ENCODE peak calls at places on chromosome 1, in eight cellular contexts. W is HCT116, I is endothelial cell of umbilical vein, U is H9, R is IMR-90, O is neuronal stem cell, M is kidney, F is Karpas-422. D is an unnamed sample.

GRCh38 chr1:52057876-52058275 is 1.8 kb downstream of the BTF3L4 start:
- DNase-seq in W (no peak), I (no peak), U (no peak), R (no peak), O (no peak), M (no peak), F (no peak), D (peak)

GRCh38 chr1:235018161-235018560 is 110.5 kb downstream of the TOMM20 start:
- DNase-seq in W (peak), I (no peak), U (no peak), R (peak), O (no peak), M (no peak), F (no peak), D (peak)

GRCh38 chr1:9721606-9722377 is 70.3 kb downstream of the PIK3CD start:
- DNase-seq in W (no peak), I (peak), U (peak), R (no peak), O (peak), M (peak), F (peak), D (peak)

GRCh38 chr1:59452026-59452425 is 155.1 kb downstream of the FGGY start:
- DNase-seq in W (no peak), I (no peak), U (no peak), R (no peak), O (no peak), M (no peak), F (no peak), D (no peak)

GRCh38 chr1:182281541-182281940 is 110.0 kb downstream of the GLUL start:
- DNase-seq in W (no peak), I (no peak), U (no peak), R (no peak), O (no peak), M (no peak), F (no peak), D (no peak)

GRCh38 chr1:21524686-21525339 is 15.6 kb downstream of the ALPL start:
- DNase-seq in W (no peak), I (no peak), U (no peak), R (no peak), O (no peak), M (peak), F (peak), D (no peak)

GRCh38 chr1:59978026-59978425 is 51.5 kb upstream of the CYP2J2 start:
- DNase-seq in W (no peak), I (no peak), U (no peak), R (no peak), O (no peak), M (no peak), F (no peak), D (peak)

GRCh38 chr1:201736707-201737320 is 92.1 kb upstream of the IPO9 start:
- DNase-seq in W (no peak), I (no peak), U (no peak), R (no peak), O (no peak), M (no peak), F (no peak), D (no peak)

GRCh38 chr1:32307313-32307712 is 15.4 kb downstream of the HDAC1 start:
- DNase-seq in W (no peak), I (no peak), U (no peak), R (peak), O (no peak), M (no peak), F (no peak), D (peak)

GRCh38 chr1:115237507-115237906 is 100.5 kb downstream of the NGF start:
- DNase-seq in W (no peak), I (no peak), U (no peak), R (peak), O (no peak), M (no peak), F (no peak), D (no peak)

GRCh38 chr1:234398849-234399381 is 25.7 kb downstream of the COA6 start:
- DNase-seq in W (no peak), I (no peak), U (no peak), R (peak), O (no peak), M (no peak), F (peak), D (no peak)

GRCh38 chr1:91487469-91487868 is 13.2 kb upstream of the CDC7 start:
- DNase-seq in W (no peak), I (no peak), U (no peak), R (no peak), O (no peak), M (no peak), F (no peak), D (no peak)

GRCh38 chr1:117754061-117754969 is 148.5 kb downstream of the TENT5C start:
- DNase-seq in W (peak), I (peak), U (peak), R (peak), O (peak), M (no peak), F (peak), D (peak)

GRCh38 chr1:41758904-41759548 is 159.7 kb downstream of the HIVEP3 start:
- DNase-seq in W (no peak), I (peak), U (no peak), R (peak), O (no peak), M (no peak), F (no peak), D (peak)

GRCh38 chr1:108661030-108661609 is at the start of gene HENMT1:
- DNase-seq in W (no peak), I (peak), U (peak), R (peak), O (peak), M (peak), F (peak), D (peak)

GRCh38 chr1:94433866-94434265 is 15.7 kb downstream of the ABCD3 start:
- DNase-seq in W (no peak), I (no peak), U (no peak), R (peak), O (no peak), M (no peak), F (no peak), D (no peak)

GRCh38 chr1:164638506-164639202 is 79.7 kb downstream of the PBX1 start:
- DNase-seq in W (no peak), I (no peak), U (no peak), R (no peak), O (no peak), M (no peak), F (no peak), D (no peak)

GRCh38 chr1:219550171-219550570 is 62.7 kb downstream of the ZC3H11B start:
- DNase-seq in W (no peak), I (no peak), U (no peak), R (no peak), O (no peak), M (no peak), F (no peak), D (no peak)

GRCh38 chr1:58352476-58353092 is 193.9 kb downstream of the OMA1 start:
- DNase-seq in W (no peak), I (no peak), U (no peak), R (no peak), O (no peak), M (no peak), F (no peak), D (no peak)

GRCh38 chr1:110067957-110068645 is 2.4 kb downstream of the ALX3 start:
- DNase-seq in W (no peak), I (peak), U (peak), R (no peak), O (no peak), M (no peak), F (no peak), D (peak)

DNA sequence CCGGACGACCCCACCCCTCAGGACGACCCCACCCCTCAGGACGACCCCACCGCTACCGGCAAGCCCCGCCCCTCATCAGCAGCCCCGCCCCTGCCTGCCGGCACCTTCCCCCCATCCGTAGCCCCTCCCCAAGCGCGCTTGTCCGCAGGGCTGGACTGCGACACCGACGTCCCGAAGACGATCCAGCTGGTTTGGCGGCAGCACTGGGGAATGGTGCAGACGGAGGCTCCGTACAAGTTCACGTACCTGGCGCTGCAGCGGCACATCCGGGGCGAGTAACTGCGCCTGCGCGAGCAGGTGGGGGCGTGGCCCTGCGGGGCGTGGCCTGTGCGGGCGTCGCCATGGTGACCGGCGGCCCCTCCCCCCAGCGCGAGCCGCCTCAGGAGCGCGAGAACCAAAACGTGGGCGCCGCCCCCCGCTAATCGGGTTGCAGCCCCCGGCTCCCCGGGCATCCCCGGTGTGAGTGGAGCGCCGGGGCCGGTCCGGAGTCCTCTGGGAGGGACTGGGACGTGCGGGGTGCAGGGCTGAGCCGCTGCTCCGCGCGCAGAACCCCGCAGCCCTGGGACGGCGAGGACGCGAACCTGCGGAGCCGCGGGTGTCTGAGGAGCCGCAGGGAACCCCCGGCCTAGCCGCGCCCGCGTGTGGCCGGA is 4.9 kb downstream of the RNF223 start:
- DNase-seq in W (peak), I (peak), U (peak), R (peak), O (peak), M (peak), F (no peak), D (peak)
- H3K9ac ChIP-seq in W (peak), I (no peak), U (peak), R (peak), O (peak), M (no peak), F (no peak), D (no peak)

GRCh38 chr1:26290061-26290415 is 10.2 kb downstream of the SH3BGRL3 start:
- DNase-seq in W (no peak), I (no peak), U (no peak), R (no peak), O (no peak), M (no peak), F (no peak), D (no peak)

GRCh38 chr1:26290416-26291261 is 10.8 kb downstream of the SH3BGRL3 start:
- DNase-seq in W (no peak), I (no peak), U (no peak), R (no peak), O (no peak), M (peak), F (peak), D (no peak)

GRCh38 chr1:26288311-26288941 is 8.5 kb downstream of the SH3BGRL3 start:
- DNase-seq in W (no peak), I (no peak), U (no peak), R (peak), O (no peak), M (peak), F (peak), D (no peak)

GRCh38 chr1:26291433-26291832 is 11.5 kb downstream of the SH3BGRL3 start:
- DNase-seq in W (no peak), I (no peak), U (no peak), R (no peak), O (no peak), M (peak), F (peak), D (no peak)

DNA sequence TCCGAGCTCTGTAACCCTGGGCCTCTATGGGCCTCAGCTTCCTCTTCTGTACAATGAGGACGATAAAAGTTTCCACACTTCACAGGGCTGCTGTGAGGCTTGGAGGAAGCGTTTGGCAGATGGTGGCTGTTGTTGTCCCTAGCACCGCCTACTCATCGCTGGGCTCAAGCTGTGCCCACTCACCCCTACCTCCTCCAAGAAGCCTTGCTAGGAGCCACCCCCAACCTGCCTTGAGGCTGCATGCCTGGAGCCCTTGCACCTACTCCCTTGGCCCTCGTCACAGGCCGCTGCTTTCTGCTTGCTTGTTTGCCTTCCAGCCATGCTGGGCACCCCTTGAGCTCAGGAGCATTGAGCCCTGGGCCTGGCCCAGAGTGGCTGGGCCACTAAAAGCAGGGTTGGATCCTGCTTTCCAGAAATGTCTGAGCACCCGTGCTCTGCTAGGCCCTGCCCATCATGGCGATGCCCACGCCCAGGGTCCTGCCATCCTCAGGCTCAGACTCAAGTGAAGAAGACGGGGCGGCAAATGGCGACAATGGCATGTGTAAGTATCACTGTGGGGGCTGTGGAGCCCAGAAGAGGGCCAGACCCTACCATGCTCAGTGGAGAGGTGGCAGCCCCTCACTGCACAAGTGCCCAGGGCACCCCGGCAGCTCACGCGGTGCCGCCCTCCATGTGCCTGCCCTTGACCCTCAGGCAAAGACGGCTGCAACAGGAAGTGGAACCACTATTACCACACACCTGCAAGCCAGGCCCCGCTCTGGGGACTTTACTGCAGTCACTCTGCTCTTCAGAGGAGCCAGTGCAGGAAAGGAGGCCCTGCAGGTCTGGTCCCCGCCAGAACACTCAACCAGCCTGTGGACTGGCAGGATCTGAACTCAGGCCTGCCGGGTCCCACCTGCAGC is 9.5 kb downstream of the SH3BGRL3 start:
- DNase-seq in W (no peak), I (no peak), U (no peak), R (no peak), O (no peak), M (peak), F (peak), D (no peak)
- H3K9ac ChIP-seq in W (no peak), I (no peak), U (no peak), R (no peak), O (peak), M (no peak), F (peak), D (no peak)

GRCh38 chr1:171431994-171432393 is 53.3 kb upstream of the PRRC2C start:
- DNase-seq in W (no peak), I (no peak), U (no peak), R (no peak), O (no peak), M (no peak), F (no peak), D (no peak)
- H3K9ac ChIP-seq in W (no peak), I (no peak), U (no peak), R (no peak), O (no peak), M (no peak), F (no peak), D (no peak)

DNA sequence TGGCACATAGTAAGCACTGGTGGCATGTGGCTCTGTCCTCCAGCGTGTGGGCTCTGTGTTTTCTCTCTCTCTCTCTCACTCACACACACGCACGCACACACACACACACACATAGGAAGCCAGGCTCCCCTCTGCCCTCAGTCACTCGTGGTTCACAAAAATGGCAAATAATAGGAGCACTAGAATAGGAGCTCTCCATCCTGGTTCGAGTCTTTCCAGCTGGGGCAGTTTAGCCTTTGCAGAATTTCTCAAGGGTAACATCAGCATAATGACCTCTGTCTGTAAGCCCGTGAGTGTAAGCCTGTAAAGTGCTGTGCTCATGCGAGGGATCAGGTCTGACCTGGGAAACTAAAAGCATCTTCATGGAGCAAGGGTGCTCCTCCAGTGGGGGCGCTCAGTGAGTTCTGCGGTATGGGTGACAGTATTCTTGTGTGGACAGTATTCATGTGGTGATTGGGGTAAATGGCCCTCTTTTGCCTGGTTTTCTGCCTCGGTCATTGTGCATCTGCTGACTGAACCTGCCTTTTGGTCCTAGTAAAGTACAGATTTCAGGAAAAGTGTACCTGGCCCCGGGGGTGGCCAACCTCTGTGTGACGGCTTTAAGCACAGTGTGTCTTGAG is 839 bp upstream of the ZC3H12A start:
- DNase-seq in W (no peak), I (peak), U (no peak), R (no peak), O (no peak), M (no peak), F (no peak), D (peak)
- H3K9ac ChIP-seq in W (peak), I (peak), U (no peak), R (peak), O (peak), M (peak), F (peak), D (peak)

GRCh38 chr1:203656796-203657620 is 30.4 kb downstream of the ATP2B4 start:
- DNase-seq in W (no peak), I (no peak), U (no peak), R (no peak), O (no peak), M (no peak), F (no peak), D (no peak)

GRCh38 chr1:203649551-203650011 is 22.9 kb downstream of the ATP2B4 start:
- DNase-seq in W (no peak), I (no peak), U (no peak), R (no peak), O (no peak), M (no peak), F (no peak), D (no peak)

GRCh38 chr1:203650012-203650836 is 23.6 kb downstream of the ATP2B4 start:
- DNase-seq in W (no peak), I (peak), U (peak), R (peak), O (no peak), M (peak), F (peak), D (peak)

GRCh38 chr1:203655656-203656055 is 29.0 kb downstream of the ATP2B4 start:
- DNase-seq in W (no peak), I (no peak), U (no peak), R (no peak), O (no peak), M (no peak), F (no peak), D (no peak)

DNA sequence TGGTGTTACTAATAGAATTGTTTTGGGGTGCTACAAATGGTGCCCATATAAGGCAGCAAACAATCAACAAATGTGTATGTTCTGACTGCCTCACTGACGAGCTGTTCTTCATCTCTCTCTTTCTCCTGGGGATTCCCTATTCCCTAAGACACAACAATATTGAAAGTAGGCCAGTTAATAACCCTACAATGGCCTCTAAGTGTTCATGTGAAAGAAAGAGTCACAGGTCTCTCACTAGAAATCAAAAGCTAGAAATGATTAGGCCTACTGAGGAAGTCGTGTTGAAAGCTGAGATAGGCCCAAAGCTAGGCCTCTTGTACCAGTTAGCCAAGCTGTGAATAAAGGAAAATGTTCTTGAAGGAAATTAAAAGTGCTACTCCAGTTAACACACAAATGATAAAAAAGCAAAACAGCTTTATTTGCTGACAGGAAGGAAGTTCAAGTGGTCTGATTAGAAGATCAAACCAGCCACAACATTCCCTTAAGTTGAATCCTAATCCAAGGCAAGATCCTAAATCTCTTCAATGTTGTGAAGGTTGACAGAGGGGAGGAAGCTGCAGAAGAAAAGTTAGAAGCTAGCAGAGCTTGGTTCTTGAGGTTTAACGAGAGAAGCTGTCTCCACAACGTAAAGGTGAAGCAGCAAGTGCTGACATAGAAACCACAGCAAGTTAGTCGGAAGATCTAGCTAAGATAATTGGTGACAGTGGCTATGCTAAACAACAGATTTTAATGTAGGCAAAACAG is 26.3 kb downstream of the ATP2B4 start:
- DNase-seq in W (no peak), I (peak), U (no peak), R (no peak), O (no peak), M (no peak), F (no peak), D (no peak)
- H3K9ac ChIP-seq in W (no peak), I (no peak), U (no peak), R (no peak), O (no peak), M (no peak), F (no peak), D (no peak)

GRCh38 chr1:216111842-216112241 is 311.4 kb downstream of the USH2A start:
- DNase-seq in W (no peak), I (no peak), U (no peak), R (peak), O (no peak), M (no peak), F (no peak), D (peak)
- H3K9ac ChIP-seq in W (no peak), I (no peak), U (no peak), R (no peak), O (no peak), M (no peak), F (no peak), D (no peak)

DNA sequence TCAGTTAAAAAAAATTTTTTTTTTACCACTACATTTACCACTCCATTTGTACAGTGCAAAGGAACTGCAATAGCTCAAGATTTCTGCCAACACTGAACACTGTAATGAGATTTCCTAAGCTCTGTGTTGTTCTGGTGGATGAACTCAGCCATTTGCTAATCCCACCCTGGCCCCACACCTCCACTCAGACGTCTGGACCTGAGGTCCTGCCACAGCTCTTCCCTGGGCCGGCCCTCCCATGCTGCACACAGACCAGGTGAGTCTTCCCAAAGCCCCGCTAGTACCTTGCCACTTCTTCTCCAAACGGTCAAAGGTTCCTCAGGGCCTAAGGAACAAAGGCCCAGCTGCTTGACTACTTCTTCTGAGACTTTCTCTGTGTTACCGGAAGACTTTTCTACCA is 56.4 kb downstream of the SLC45A1 start:
- DNase-seq in W (no peak), I (no peak), U (no peak), R (no peak), O (no peak), M (no peak), F (no peak), D (peak)
- H3K9ac ChIP-seq in W (no peak), I (no peak), U (no peak), R (peak), O (no peak), M (peak), F (no peak), D (peak)

D was measured in adipocyte.